ENCODE peak calls at places on chromosomes 1 and 21, in ten cellular contexts. V is stimulated activated effector memory CD8-positive, alpha-beta T cell treated with anti-CD3 and anti-CD28 coated beads, Interleukin-12 subunit alpha, Interleukin-12 subunit beta, amount 100 ng/mL, for 72 hours; E is A549; N is activated CD4-positive, alpha-beta T cell treated with anti-CD3 and anti-CD28 coated beads, Interleukin-2, amount 50 U/mL, for 48 hours; L is heart left ventricle; A is activated T-cell treated with anti-CD3 and anti-CD28 coated beads, Interleukin-2, amount 50 U/mL, for 72 hours; B is activated naive CD4-positive, alpha-beta T cell; S is activated CD8-positive, alpha-beta memory T cell treated with anti-CD3 and anti-CD28 coated beads, Interleukin-2, amount 10 ng/mL, durations not matched to agents 7 days and 5 days; T is RCC 7860; W is A172. I is an unnamed sample.

GRCh38 chr1:205971082-205971481 is 27.8 kb upstream of the SLC26A9 start:
- DNase-seq in W (no peak), S (no peak), B (no peak), E (no peak), V (no peak), L (no peak), A (no peak), N (no peak), T (no peak), I (no peak)

GRCh38 chr1:227368009-227368408 is 49.7 kb upstream of the CDC42BPA start:
- DNase-seq in E (no peak), L (no peak), T (no peak), S (no peak), B (no peak), N (no peak), V (no peak), W (no peak), A (no peak), I (no peak)

GRCh38 chr1:18322353-18323032 is 158.2 kb upstream of the KLHDC7A start:
- DNase-seq in N (peak; percentile 3), A (no peak), L (no peak), V (no peak), B (no peak), S (no peak), T (no peak), W (no peak), E (no peak), I (no peak)

GRCh38 chr21:38440746-38441145 is 57.5 kb downstream of the ERG start:
- DNase-seq in S (no peak), B (no peak), N (no peak), L (no peak), A (no peak), V (no peak), E (peak; percentile 43), W (peak; percentile 92), T (peak; percentile 98), I (no peak)

GRCh38 chr1:39297534-39297933 is 93.0 kb downstream of the MACF1 start:
- DNase-seq in L (no peak), W (no peak), A (no peak), V (no peak), T (no peak), E (no peak), B (no peak), S (no peak), N (no peak), I (no peak)

GRCh38 chr21:35664683-35665082 is 395.6 kb downstream of the SETD4 start:
- DNase-seq in E (no peak), A (peak; percentile 23), W (peak; percentile 88), B (no peak), T (peak; percentile 87), V (no peak), S (no peak), N (peak; percentile 14), L (no peak), I (no peak)

GRCh38 chr1:158007949-158008386 is 14.5 kb downstream of the KIRREL1 start:
- DNase-seq in E (no peak), S (no peak), W (no peak), B (no peak), N (no peak), T (no peak), A (no peak), L (no peak), V (no peak), I (no peak)

GRCh38 chr21:37098756-37099155 is 25.7 kb downstream of the TTC3 start:
- DNase-seq in E (no peak), L (no peak), S (no peak), V (no peak), A (no peak), N (no peak), W (no peak), B (no peak), T (no peak), I (no peak)

GRCh38 chr1:156852414-156852874 is 6.5 kb downstream of the INSRR start:
- DNase-seq in B (no peak), V (no peak), T (no peak), E (peak; percentile 27), N (no peak), L (peak; percentile 84), S (no peak), W (no peak), A (no peak), I (no peak)

GRCh38 chr1:222665964-222666363 is 46.3 kb downstream of the AIDA start:
- DNase-seq in S (no peak), A (no peak), B (no peak), V (no peak), N (no peak), L (no peak), E (no peak), T (no peak), W (no peak), I (no peak)

GRCh38 chr1:116528329-116529083 is 42.3 kb downstream of the CD58 start:
- DNase-seq in E (no peak), A (no peak), V (peak; percentile 12), T (no peak), B (no peak), L (no peak), N (no peak), S (no peak), W (no peak), I (no peak)

GRCh38 chr1:178263341-178263740 is 169.4 kb downstream of the RASAL2 start:
- DNase-seq in T (peak; percentile 19), V (no peak), E (no peak), L (no peak), N (no peak), W (no peak), A (no peak), S (no peak), B (no peak), I (no peak)

I was measured in esophagus muscularis mucosa.